ENCODE peak calls at places on chromosomes 12 and 14, in five cellular contexts. R is SIG-M5, S is stomach, V is esophagus muscularis mucosa, P is NCI-H774. I is an unnamed sample.

GRCh38 chr14:37816743-37817295 is 221.4 kb downstream of the TTC6 start:
- DNase-seq in R (no peak), S (no peak), V (no peak), P (no peak), I (no peak)

GRCh38 chr12:96069511-96070231 is 34.3 kb upstream of the LTA4H start:
- DNase-seq in R (no peak), S (no peak), V (no peak), P (no peak), I (no peak)

GRCh38 chr12:104372048-104372720 is 68.6 kb downstream of the EID3 start:
- DNase-seq in R (no peak), S (no peak), V (no peak), P (no peak), I (no peak)

GRCh38 chr14:81533536-81534343 is at the start of gene SEL1L:
- DNase-seq in R (peak; percentile 95), S (peak; percentile 99), V (peak; percentile 100), P (peak; percentile 96), I (peak; percentile 99)

GRCh38 chr12:122979001-122979907 is 1.2 kb upstream of the ARL6IP4 start:
- DNase-seq in R (no peak), S (no peak), V (no peak), P (no peak), I (no peak)

GRCh38 chr14:23376477-23377200 is at the start of gene CMTM5:
- DNase-seq in R (no peak), S (no peak), V (no peak), P (no peak), I (no peak)

GRCh38 chr12:59834659-59835474 is 239.0 kb downstream of the SLC16A7 start:
- DNase-seq in R (no peak), S (no peak), V (no peak), P (no peak), I (no peak)

GRCh38 chr12:96986883-96987523 is 79.9 kb downstream of the NEDD1 start:
- DNase-seq in R (no peak), S (no peak), V (no peak), P (peak; percentile 74), I (no peak)

GRCh38 chr14:105045710-105046326 is 19.4 kb downstream of the GPR132 start:
- DNase-seq in R (peak; percentile 46), S (peak; percentile 96), V (peak; percentile 96), P (peak; percentile 80), I (peak; percentile 93)

GRCh38 chr12:116539905-116540482 is 19.2 kb upstream of the MAP1LC3B2 start:
- DNase-seq in R (no peak), S (peak; percentile 68), V (no peak), P (peak; percentile 32), I (no peak)

GRCh38 chr12:50934981-50935807 is 17.1 kb upstream of the HIGD1C start:
- DNase-seq in R (no peak), S (no peak), V (no peak), P (no peak), I (no peak)

GRCh38 chr12:90102957-90103652 is 394.5 kb upstream of the ATP2B1 start:
- DNase-seq in R (no peak), S (no peak), V (no peak), P (no peak), I (no peak)